ENCODE peak calls at places on chromosomes 11 and 22, in five cellular contexts. One of them, this sample, is unnamed.

GRCh38 chr22:49136041-49136815 is 691.4 kb downstream of the BRD1 start:
- DNase-seq in fibroblast of the aortic adventitia: no peak
- DNase-seq in HEK293T: no peak
- DNase-seq in SW 1271: no peak
- DNase-seq in activated T-helper 9 cell treated with anti-CD3 and anti-CD28 coated beads, Interleukin-2, amount 50 U/mL, for 16 hours: no peak
- DNase-seq in this sample: no peak

GRCh38 chr11:120576606-120577005 is 65.1 kb downstream of the GRIK4 start:
- DNase-seq in HEK293T: no peak
- DNase-seq in SW 1271: no peak
- DNase-seq in activated T-helper 9 cell treated with anti-CD3 and anti-CD28 coated beads, Interleukin-2, amount 50 U/mL, for 16 hours: no peak
- DNase-seq in fibroblast of the aortic adventitia: no peak
- DNase-seq in this sample: no peak

GRCh38 chr11:108369064-108369463 is 98.3 kb downstream of the C11orf65 start:
- DNase-seq in SW 1271: no peak
- DNase-seq in activated T-helper 9 cell treated with anti-CD3 and anti-CD28 coated beads, Interleukin-2, amount 50 U/mL, for 16 hours: no peak
- DNase-seq in fibroblast of the aortic adventitia: no peak
- DNase-seq in HEK293T: no peak
- DNase-seq in this sample: no peak

GRCh38 chr11:121777056-121777455 is 324.3 kb upstream of the SORL1-AS1 start:
- DNase-seq in activated T-helper 9 cell treated with anti-CD3 and anti-CD28 coated beads, Interleukin-2, amount 50 U/mL, for 16 hours: no peak
- DNase-seq in SW 1271: no peak
- DNase-seq in HEK293T: no peak
- DNase-seq in fibroblast of the aortic adventitia: peak
- DNase-seq in this sample: no peak

GRCh38 chr22:49779226-49779625 is 48.4 kb downstream of the BRD1 start:
- DNase-seq in fibroblast of the aortic adventitia: no peak
- DNase-seq in HEK293T: no peak
- DNase-seq in activated T-helper 9 cell treated with anti-CD3 and anti-CD28 coated beads, Interleukin-2, amount 50 U/mL, for 16 hours: no peak
- DNase-seq in SW 1271: no peak
- DNase-seq in this sample: no peak

GRCh38 chr11:34546511-34547206 is 33.1 kb upstream of the ELF5 start:
- DNase-seq in activated T-helper 9 cell treated with anti-CD3 and anti-CD28 coated beads, Interleukin-2, amount 50 U/mL, for 16 hours: no peak
- DNase-seq in fibroblast of the aortic adventitia: no peak
- DNase-seq in HEK293T: no peak
- DNase-seq in SW 1271: no peak
- DNase-seq in this sample: no peak

GRCh38 chr11:66106786-66107599 is 36.9 kb downstream of the PACS1 start:
- DNase-seq in HEK293T: no peak
- DNase-seq in fibroblast of the aortic adventitia: no peak
- DNase-seq in SW 1271: no peak
- DNase-seq in activated T-helper 9 cell treated with anti-CD3 and anti-CD28 coated beads, Interleukin-2, amount 50 U/mL, for 16 hours: no peak
- DNase-seq in this sample: no peak

GRCh38 chr11:111586305-111586915 is 15.8 kb upstream of the SIK2 start:
- DNase-seq in SW 1271: peak
- DNase-seq in activated T-helper 9 cell treated with anti-CD3 and anti-CD28 coated beads, Interleukin-2, amount 50 U/mL, for 16 hours: no peak
- DNase-seq in HEK293T: peak
- DNase-seq in fibroblast of the aortic adventitia: peak
- DNase-seq in this sample: no peak

GRCh38 chr22:46379301-46379930 is 43.9 kb downstream of the TRMU start:
- DNase-seq in SW 1271: no peak
- DNase-seq in fibroblast of the aortic adventitia: no peak
- DNase-seq in activated T-helper 9 cell treated with anti-CD3 and anti-CD28 coated beads, Interleukin-2, amount 50 U/mL, for 16 hours: no peak
- DNase-seq in HEK293T: no peak
- DNase-seq in this sample: no peak

GRCh38 chr11:74480683-74481417 is 12.7 kb downstream of the LIPT2 start:
- DNase-seq in SW 1271: no peak
- DNase-seq in HEK293T: no peak
- DNase-seq in fibroblast of the aortic adventitia: no peak
- DNase-seq in activated T-helper 9 cell treated with anti-CD3 and anti-CD28 coated beads, Interleukin-2, amount 50 U/mL, for 16 hours: no peak
- DNase-seq in this sample: no peak

GRCh38 chr11:132024587-132025295 is 654.3 kb downstream of the NTM start:
- DNase-seq in HEK293T: no peak
- DNase-seq in fibroblast of the aortic adventitia: peak
- DNase-seq in SW 1271: no peak
- DNase-seq in activated T-helper 9 cell treated with anti-CD3 and anti-CD28 coated beads, Interleukin-2, amount 50 U/mL, for 16 hours: no peak
- DNase-seq in this sample: no peak

GRCh38 chr11:63843042-63843441 is 4.1 kb downstream of the MARK2 start:
- DNase-seq in SW 1271: no peak
- DNase-seq in activated T-helper 9 cell treated with anti-CD3 and anti-CD28 coated beads, Interleukin-2, amount 50 U/mL, for 16 hours: no peak
- DNase-seq in HEK293T: no peak
- DNase-seq in fibroblast of the aortic adventitia: peak
- DNase-seq in this sample: no peak

GRCh38 chr11:69647349-69647748 is 6.4 kb downstream of the CCND1 start:
- DNase-seq in HEK293T: no peak
- DNase-seq in SW 1271: no peak
- DNase-seq in activated T-helper 9 cell treated with anti-CD3 and anti-CD28 coated beads, Interleukin-2, amount 50 U/mL, for 16 hours: no peak
- DNase-seq in fibroblast of the aortic adventitia: no peak
- DNase-seq in this sample: no peak

GRCh38 chr11:18791175-18792065 is at the start of gene PTPN5:
- DNase-seq in SW 1271: no peak
- DNase-seq in HEK293T: peak
- DNase-seq in activated T-helper 9 cell treated with anti-CD3 and anti-CD28 coated beads, Interleukin-2, amount 50 U/mL, for 16 hours: no peak
- DNase-seq in fibroblast of the aortic adventitia: no peak
- DNase-seq in this sample: no peak

GRCh38 chr22:19761500-19762314 is 1.1 kb downstream of the TBX1 start:
- DNase-seq in HEK293T: peak
- DNase-seq in activated T-helper 9 cell treated with anti-CD3 and anti-CD28 coated beads, Interleukin-2, amount 50 U/mL, for 16 hours: no peak
- DNase-seq in SW 1271: no peak
- DNase-seq in fibroblast of the aortic adventitia: no peak
- DNase-seq in this sample: no peak

GRCh38 chr22:49694462-49695260 is 133.0 kb downstream of the BRD1 start:
- DNase-seq in fibroblast of the aortic adventitia: no peak
- DNase-seq in activated T-helper 9 cell treated with anti-CD3 and anti-CD28 coated beads, Interleukin-2, amount 50 U/mL, for 16 hours: no peak
- DNase-seq in HEK293T: no peak
- DNase-seq in SW 1271: no peak
- DNase-seq in this sample: no peak

GRCh38 chr11:126490261-126490660 is 134.8 kb downstream of the ST3GAL4 start:
- DNase-seq in SW 1271: no peak
- DNase-seq in fibroblast of the aortic adventitia: no peak
- DNase-seq in HEK293T: no peak
- DNase-seq in activated T-helper 9 cell treated with anti-CD3 and anti-CD28 coated beads, Interleukin-2, amount 50 U/mL, for 16 hours: no peak
- DNase-seq in this sample: no peak

GRCh38 chr11:44464741-44465140 is 100.7 kb upstream of the CD82 start:
- DNase-seq in activated T-helper 9 cell treated with anti-CD3 and anti-CD28 coated beads, Interleukin-2, amount 50 U/mL, for 16 hours: no peak
- DNase-seq in fibroblast of the aortic adventitia: no peak
- DNase-seq in HEK293T: no peak
- DNase-seq in SW 1271: no peak
- DNase-seq in this sample: no peak

GRCh38 chr22:17476838-17477237 is 86.5 kb upstream of the SLC25A18 start:
- DNase-seq in activated T-helper 9 cell treated with anti-CD3 and anti-CD28 coated beads, Interleukin-2, amount 50 U/mL, for 16 hours: no peak
- DNase-seq in HEK293T: no peak
- DNase-seq in fibroblast of the aortic adventitia: peak
- DNase-seq in SW 1271: no peak
- DNase-seq in this sample: no peak